ENCODE peak calls at places on chromosomes 12 and 14, in five cellular contexts. One of them, this sample, is unnamed.

GRCh38 chr14:40760703-40761102 is 846.0 kb upstream of the LRFN5 start:
- DNase-seq in endothelial cell: no peak
- DNase-seq in ovary: no peak
- DNase-seq in cardiac fibroblast: no peak
- DNase-seq in kidney tubule cell: no peak
- DNase-seq in this sample: no peak

GRCh38 chr12:92488735-92489134 is 214.1 kb upstream of the PLEKHG7 start:
- DNase-seq in endothelial cell: no peak
- DNase-seq in ovary: no peak
- DNase-seq in cardiac fibroblast: no peak
- DNase-seq in kidney tubule cell: no peak
- DNase-seq in this sample: no peak

GRCh38 chr14:52860209-52860608 is 68.8 kb upstream of the GNPNAT1 start:
- DNase-seq in endothelial cell: no peak
- DNase-seq in ovary: no peak
- DNase-seq in cardiac fibroblast: no peak
- DNase-seq in kidney tubule cell: no peak
- DNase-seq in this sample: no peak

GRCh38 chr12:8038659-8039114 is 6.2 kb downstream of the FOXJ2 start:
- DNase-seq in endothelial cell: no peak
- DNase-seq in ovary: no peak
- DNase-seq in cardiac fibroblast: peak; percentile 61
- DNase-seq in kidney tubule cell: peak; percentile 80
- DNase-seq in this sample: peak; percentile 69

GRCh38 chr14:96056509-96057422 is 17.6 kb downstream of the C14orf132 start:
- DNase-seq in endothelial cell: no peak
- DNase-seq in ovary: no peak
- DNase-seq in cardiac fibroblast: no peak
- DNase-seq in kidney tubule cell: no peak
- DNase-seq in this sample: no peak

GRCh38 chr12:117967043-117967442 is 1.7 kb downstream of the KSR2 start:
- DNase-seq in endothelial cell: no peak
- DNase-seq in ovary: no peak
- DNase-seq in cardiac fibroblast: no peak
- DNase-seq in kidney tubule cell: no peak
- DNase-seq in this sample: no peak

GRCh38 chr12:81797100-81797499 is 38.0 kb upstream of the PPFIA2 start:
- DNase-seq in endothelial cell: no peak
- DNase-seq in ovary: no peak
- DNase-seq in cardiac fibroblast: peak; percentile 39
- DNase-seq in kidney tubule cell: no peak
- DNase-seq in this sample: no peak

GRCh38 chr14:32430326-32430725 is 101.2 kb downstream of the AKAP6 start:
- DNase-seq in endothelial cell: no peak
- DNase-seq in ovary: no peak
- DNase-seq in cardiac fibroblast: peak; percentile 23
- DNase-seq in kidney tubule cell: no peak
- DNase-seq in this sample: no peak

GRCh38 chr14:55846852-55847471 is 267.0 kb downstream of the KTN1 start:
- DNase-seq in endothelial cell: no peak
- DNase-seq in ovary: no peak
- DNase-seq in cardiac fibroblast: peak; percentile 65
- DNase-seq in kidney tubule cell: peak; percentile 58
- DNase-seq in this sample: peak; percentile 22

GRCh38 chr12:60494249-60494648 is 898.4 kb downstream of the SLC16A7 start:
- DNase-seq in endothelial cell: peak; percentile 12
- DNase-seq in ovary: no peak
- DNase-seq in cardiac fibroblast: peak; percentile 64
- DNase-seq in kidney tubule cell: peak; percentile 39
- DNase-seq in this sample: no peak

GRCh38 chr12:132529156-132529839 is 39.3 kb downstream of the FBRSL1 start:
- DNase-seq in endothelial cell: no peak
- DNase-seq in ovary: no peak
- DNase-seq in cardiac fibroblast: no peak
- DNase-seq in kidney tubule cell: no peak
- DNase-seq in this sample: no peak

GRCh38 chr12:90229771-90230170 is 521.1 kb upstream of the ATP2B1 start:
- DNase-seq in endothelial cell: no peak
- DNase-seq in ovary: no peak
- DNase-seq in cardiac fibroblast: peak; percentile 23
- DNase-seq in kidney tubule cell: no peak
- DNase-seq in this sample: no peak

GRCh38 chr12:124824195-124824594 is 39.5 kb downstream of the SCARB1 start:
- DNase-seq in endothelial cell: no peak
- DNase-seq in ovary: no peak
- DNase-seq in cardiac fibroblast: no peak
- DNase-seq in kidney tubule cell: no peak
- DNase-seq in this sample: no peak

GRCh38 chr12:95997911-95998510 is 1.9 kb upstream of the HAL start:
- DNase-seq in endothelial cell: no peak
- DNase-seq in ovary: no peak
- DNase-seq in cardiac fibroblast: no peak
- DNase-seq in kidney tubule cell: peak; percentile 52
- DNase-seq in this sample: no peak

GRCh38 chr12:63098851-63099250 is 52.1 kb downstream of the AVPR1A start:
- DNase-seq in endothelial cell: peak; percentile 25
- DNase-seq in ovary: no peak
- DNase-seq in cardiac fibroblast: no peak
- DNase-seq in kidney tubule cell: peak; percentile 19
- DNase-seq in this sample: no peak

GRCh38 chr12:59928416-59928815 is 332.6 kb downstream of the SLC16A7 start:
- DNase-seq in endothelial cell: no peak
- DNase-seq in ovary: no peak
- DNase-seq in cardiac fibroblast: no peak
- DNase-seq in kidney tubule cell: peak; percentile 7
- DNase-seq in this sample: no peak

GRCh38 chr14:60977848-60978247 is 3.0 kb downstream of the TRMT5 start:
- DNase-seq in endothelial cell: no peak
- DNase-seq in ovary: no peak
- DNase-seq in cardiac fibroblast: peak; percentile 11
- DNase-seq in kidney tubule cell: no peak
- DNase-seq in this sample: peak; percentile 61

GRCh38 chr12:47270782-47271664 is 191.3 kb upstream of the AMIGO2 start:
- DNase-seq in endothelial cell: no peak
- DNase-seq in ovary: no peak
- DNase-seq in cardiac fibroblast: peak; percentile 62
- DNase-seq in kidney tubule cell: peak; percentile 98
- DNase-seq in this sample: no peak

GRCh38 chr14:52434955-52435354 is 117.3 kb downstream of the TXNDC16 start:
- DNase-seq in endothelial cell: no peak
- DNase-seq in ovary: no peak
- DNase-seq in cardiac fibroblast: no peak
- DNase-seq in kidney tubule cell: no peak
- DNase-seq in this sample: no peak

GRCh38 chr12:642633-643477 is 20.4 kb downstream of the NINJ2 start:
- DNase-seq in endothelial cell: peak; percentile 75
- DNase-seq in ovary: peak; percentile 77
- DNase-seq in cardiac fibroblast: peak; percentile 77
- DNase-seq in kidney tubule cell: peak; percentile 77
- DNase-seq in this sample: no peak

GRCh38 chr14:73935666-73936065 is 14.2 kb downstream of the FAM161B start:
- DNase-seq in endothelial cell: no peak
- DNase-seq in ovary: no peak
- DNase-seq in cardiac fibroblast: peak; percentile 11
- DNase-seq in kidney tubule cell: peak; percentile 23
- DNase-seq in this sample: no peak

GRCh38 chr12:119175115-119175514 is 3.6 kb upstream of the HSPB8 start:
- DNase-seq in endothelial cell: no peak
- DNase-seq in ovary: no peak
- DNase-seq in cardiac fibroblast: no peak
- DNase-seq in kidney tubule cell: peak; percentile 28
- DNase-seq in this sample: no peak

GRCh38 chr12:128316078-128316477 is 49.1 kb downstream of the TMEM132C start:
- DNase-seq in endothelial cell: no peak
- DNase-seq in ovary: no peak
- DNase-seq in cardiac fibroblast: no peak
- DNase-seq in kidney tubule cell: no peak
- DNase-seq in this sample: no peak

GRCh38 chr14:102076793-102077759 is 9.8 kb downstream of the HSP90AA1 start:
- DNase-seq in endothelial cell: no peak
- DNase-seq in ovary: no peak
- DNase-seq in cardiac fibroblast: no peak
- DNase-seq in kidney tubule cell: no peak
- DNase-seq in this sample: no peak

GRCh38 chr14:50530358-50530757 is 2.0 kb downstream of the MAP4K5 start:
- DNase-seq in endothelial cell: no peak
- DNase-seq in ovary: no peak
- DNase-seq in cardiac fibroblast: peak; percentile 25
- DNase-seq in kidney tubule cell: peak; percentile 57
- DNase-seq in this sample: no peak

GRCh38 chr12:13278249-13278787 is 81.8 kb downstream of the EMP1 start:
- DNase-seq in endothelial cell: peak; percentile 88
- DNase-seq in ovary: peak; percentile 72
- DNase-seq in cardiac fibroblast: peak; percentile 82
- DNase-seq in kidney tubule cell: peak; percentile 74
- DNase-seq in this sample: peak; percentile 82

GRCh38 chr14:68246074-68246980 is 426.7 kb downstream of the RAD51B start:
- DNase-seq in endothelial cell: no peak
- DNase-seq in ovary: no peak
- DNase-seq in cardiac fibroblast: peak; percentile 73
- DNase-seq in kidney tubule cell: no peak
- DNase-seq in this sample: no peak

GRCh38 chr14:90288646-90289355 is 32.4 kb downstream of the PSMC1 start:
- DNase-seq in endothelial cell: no peak
- DNase-seq in ovary: no peak
- DNase-seq in cardiac fibroblast: peak; percentile 36
- DNase-seq in kidney tubule cell: peak; percentile 36
- DNase-seq in this sample: no peak

GRCh38 chr12:68319988-68320623 is 12.1 kb downstream of the MDM1 start:
- DNase-seq in endothelial cell: no peak
- DNase-seq in ovary: peak; percentile 53
- DNase-seq in cardiac fibroblast: peak; percentile 93
- DNase-seq in kidney tubule cell: no peak
- DNase-seq in this sample: no peak

GRCh38 chr14:26233126-26233525 is 364.7 kb downstream of the NOVA1 start:
- DNase-seq in endothelial cell: no peak
- DNase-seq in ovary: no peak
- DNase-seq in cardiac fibroblast: no peak
- DNase-seq in kidney tubule cell: no peak
- DNase-seq in this sample: no peak